ENCODE peak calls at places on chromosome 18, in seven cellular contexts. T is activated naive CD4-positive, alpha-beta T cell; H is HFFc6; Z is T follicular helper cell; Q is NCI-H1417; E is stimulated activated CD8-positive, alpha-beta memory T cell treated with anti-CD3 and anti-CD28 coated beads, Interleukin-4, amount 100 ng/mL, for 1 hour; R is WTC11. Y is an unnamed sample.

GRCh38 chr18:7457276-7457675 is 109.8 kb upstream of the PTPRM start:
- DNase-seq in T (no peak), H (no peak), Z (no peak), Q (peak), E (no peak), R (no peak), Y (no peak)

GRCh38 chr18:23883277-23883790 is 131.2 kb upstream of the TTC39C start:
- DNase-seq in T (no peak), H (no peak), Z (no peak), Q (peak), E (no peak), R (no peak), Y (no peak)

GRCh38 chr18:57422313-57422872 is 12.8 kb upstream of the ONECUT2 start:
- DNase-seq in T (no peak), H (no peak), Z (no peak), Q (peak), E (no peak), R (no peak), Y (no peak)

GRCh38 chr18:24910217-24910616 is 441.7 kb downstream of the ZNF521 start:
- DNase-seq in T (no peak), H (no peak), Z (no peak), Q (no peak), E (no peak), R (no peak), Y (no peak)

GRCh38 chr18:44743626-44744025 is 62.9 kb downstream of the SETBP1 start:
- DNase-seq in T (no peak), H (no peak), Z (no peak), Q (peak), E (no peak), R (no peak), Y (no peak)

GRCh38 chr18:13915391-13915790 is at the start of gene MC2R:
- DNase-seq in T (no peak), H (no peak), Z (no peak), Q (no peak), E (no peak), R (no peak), Y (no peak)

GRCh38 chr18:72697706-72698105 is 153.6 kb upstream of the CBLN2 start:
- DNase-seq in T (no peak), H (no peak), Z (no peak), Q (no peak), E (no peak), R (no peak), Y (no peak)

GRCh38 chr18:79588636-79589481 is 90.7 kb upstream of the CTDP1 start:
- DNase-seq in T (no peak), H (peak), Z (no peak), Q (no peak), E (no peak), R (peak), Y (peak)

GRCh38 chr18:60794802-60795201 is 422.2 kb upstream of the MC4R start:
- DNase-seq in T (no peak), H (no peak), Z (no peak), Q (no peak), E (no peak), R (no peak), Y (no peak)

GRCh38 chr18:55763298-55763697 is 175.3 kb upstream of the TCF4 start:
- DNase-seq in T (no peak), H (peak), Z (no peak), Q (no peak), E (no peak), R (no peak), Y (peak)

GRCh38 chr18:62201870-62202269 is 14.8 kb downstream of the RELCH start:
- DNase-seq in T (no peak), H (no peak), Z (no peak), Q (no peak), E (no peak), R (no peak), Y (no peak)

GRCh38 chr18:24262097-24262496 is 123.2 kb downstream of the CABYR start:
- DNase-seq in T (no peak), H (no peak), Z (no peak), Q (no peak), E (no peak), R (no peak), Y (no peak)

GRCh38 chr18:6979954-6980353 is 137.6 kb downstream of the LAMA1 start:
- DNase-seq in T (no peak), H (no peak), Z (no peak), Q (no peak), E (no peak), R (no peak), Y (no peak)

GRCh38 chr18:27921904-27922541 is 254.9 kb downstream of the CDH2 start:
- DNase-seq in T (no peak), H (peak), Z (no peak), Q (no peak), E (no peak), R (no peak), Y (peak)

GRCh38 chr18:51235011-51235789 is 37.7 kb upstream of the MEX3C start:
- DNase-seq in T (no peak), H (no peak), Z (no peak), Q (no peak), E (no peak), R (no peak), Y (peak)

GRCh38 chr18:13618760-13619438 is 107.5 kb downstream of the FAM210A start:
- DNase-seq in T (no peak), H (no peak), Z (no peak), Q (no peak), E (no peak), R (no peak), Y (no peak)

GRCh38 chr18:50928551-50928950 is 39.3 kb upstream of the ELAC1 start:
- DNase-seq in T (no peak), H (no peak), Z (no peak), Q (no peak), E (no peak), R (no peak), Y (peak)

GRCh38 chr18:48983793-48984437 is 33.1 kb upstream of the SMAD7 start:
- DNase-seq in T (no peak), H (no peak), Z (no peak), Q (peak), E (no peak), R (no peak), Y (no peak)

GRCh38 chr18:6365385-6365784 is 49.3 kb downstream of the L3MBTL4 start:
- DNase-seq in T (no peak), H (no peak), Z (no peak), Q (no peak), E (no peak), R (no peak), Y (no peak)

GRCh38 chr18:48023334-48024008 is 93.0 kb upstream of the SMAD2 start:
- DNase-seq in T (no peak), H (peak), Z (no peak), Q (peak), E (no peak), R (peak), Y (peak)

GRCh38 chr18:63267990-63268721 is 51.4 kb downstream of the BCL2 start:
- DNase-seq in T (no peak), H (no peak), Z (no peak), Q (peak), E (no peak), R (no peak), Y (no peak)

GRCh38 chr18:21241224-21242131 is 554 bp upstream of the GREB1L start:
- DNase-seq in T (no peak), H (no peak), Z (no peak), Q (no peak), E (no peak), R (peak), Y (no peak)

GRCh38 chr18:6058941-6059340 is 163.6 kb upstream of the TMEM200C start:
- DNase-seq in T (no peak), H (no peak), Z (no peak), Q (peak), E (no peak), R (no peak), Y (no peak)